ENCODE peak calls at places on chromosomes 6 and 20, in ten cellular contexts. One of them, this sample, is unnamed.

GRCh38 chr6:79712144-79712543 is 81.0 kb downstream of the SH3BGRL2 start:
- DNase-seq in ascending aorta: no peak
- DNase-seq in putamen: peak
- DNase-seq in H1: no peak
- DNase-seq in skeletal muscle cell: no peak
- DNase-seq in stimulated activated CD4-positive, alpha-beta T cell treated with anti-CD3 and anti-CD28 coated beads, Interleukin-15, amount 100 ng/mL, for 24 hours: no peak
- DNase-seq in amniotic stem cell: no peak
- DNase-seq in EL: no peak
- DNase-seq in activated CD4-positive, alpha-beta memory T cell treated with anti-CD3 and anti-CD28 coated beads for 36 hours: no peak
- DNase-seq in esophagus muscularis mucosa: no peak
- DNase-seq in this sample: no peak

GRCh38 chr20:63125893-63126601 is 89.9 kb downstream of the YTHDF1 start:
- DNase-seq in stimulated activated CD4-positive, alpha-beta T cell treated with anti-CD3 and anti-CD28 coated beads, Interleukin-15, amount 100 ng/mL, for 24 hours: no peak
- DNase-seq in activated CD4-positive, alpha-beta memory T cell treated with anti-CD3 and anti-CD28 coated beads for 36 hours: no peak
- DNase-seq in putamen: no peak
- DNase-seq in EL: no peak
- DNase-seq in H1: no peak
- DNase-seq in esophagus muscularis mucosa: no peak
- DNase-seq in ascending aorta: peak
- DNase-seq in amniotic stem cell: no peak
- DNase-seq in skeletal muscle cell: no peak
- DNase-seq in this sample: no peak

GRCh38 chr6:21870071-21870729 is 276.6 kb downstream of the SOX4 start:
- DNase-seq in esophagus muscularis mucosa: no peak
- DNase-seq in amniotic stem cell: no peak
- DNase-seq in EL: no peak
- DNase-seq in putamen: no peak
- DNase-seq in H1: no peak
- DNase-seq in activated CD4-positive, alpha-beta memory T cell treated with anti-CD3 and anti-CD28 coated beads for 36 hours: no peak
- DNase-seq in stimulated activated CD4-positive, alpha-beta T cell treated with anti-CD3 and anti-CD28 coated beads, Interleukin-15, amount 100 ng/mL, for 24 hours: no peak
- DNase-seq in skeletal muscle cell: no peak
- DNase-seq in ascending aorta: no peak
- DNase-seq in this sample: no peak

GRCh38 chr20:10721112-10721896 is 47.5 kb upstream of the JAG1 start:
- DNase-seq in putamen: no peak
- DNase-seq in amniotic stem cell: no peak
- DNase-seq in H1: no peak
- DNase-seq in stimulated activated CD4-positive, alpha-beta T cell treated with anti-CD3 and anti-CD28 coated beads, Interleukin-15, amount 100 ng/mL, for 24 hours: no peak
- DNase-seq in esophagus muscularis mucosa: no peak
- DNase-seq in skeletal muscle cell: no peak
- DNase-seq in ascending aorta: no peak
- DNase-seq in activated CD4-positive, alpha-beta memory T cell treated with anti-CD3 and anti-CD28 coated beads for 36 hours: no peak
- DNase-seq in EL: no peak
- DNase-seq in this sample: no peak

GRCh38 chr6:144094731-144095133 is 641 bp downstream of the SF3B5 start:
- DNase-seq in putamen: no peak
- DNase-seq in stimulated activated CD4-positive, alpha-beta T cell treated with anti-CD3 and anti-CD28 coated beads, Interleukin-15, amount 100 ng/mL, for 24 hours: peak
- DNase-seq in EL: no peak
- DNase-seq in ascending aorta: no peak
- DNase-seq in amniotic stem cell: no peak
- DNase-seq in H1: no peak
- DNase-seq in esophagus muscularis mucosa: no peak
- DNase-seq in skeletal muscle cell: no peak
- DNase-seq in activated CD4-positive, alpha-beta memory T cell treated with anti-CD3 and anti-CD28 coated beads for 36 hours: no peak
- DNase-seq in this sample: no peak

GRCh38 chr20:62388839-62389600 is 2.1 kb downstream of the RPS21 start:
- DNase-seq in amniotic stem cell: no peak
- DNase-seq in esophagus muscularis mucosa: no peak
- DNase-seq in H1: no peak
- DNase-seq in stimulated activated CD4-positive, alpha-beta T cell treated with anti-CD3 and anti-CD28 coated beads, Interleukin-15, amount 100 ng/mL, for 24 hours: no peak
- DNase-seq in skeletal muscle cell: no peak
- DNase-seq in ascending aorta: no peak
- DNase-seq in putamen: no peak
- DNase-seq in EL: no peak
- DNase-seq in activated CD4-positive, alpha-beta memory T cell treated with anti-CD3 and anti-CD28 coated beads for 36 hours: no peak
- DNase-seq in this sample: no peak

GRCh38 chr20:62476074-62476838 is 461 bp upstream of the GATA5 start:
- DNase-seq in amniotic stem cell: no peak
- DNase-seq in esophagus muscularis mucosa: no peak
- DNase-seq in EL: no peak
- DNase-seq in stimulated activated CD4-positive, alpha-beta T cell treated with anti-CD3 and anti-CD28 coated beads, Interleukin-15, amount 100 ng/mL, for 24 hours: peak
- DNase-seq in activated CD4-positive, alpha-beta memory T cell treated with anti-CD3 and anti-CD28 coated beads for 36 hours: peak
- DNase-seq in ascending aorta: no peak
- DNase-seq in skeletal muscle cell: no peak
- DNase-seq in H1: no peak
- DNase-seq in putamen: no peak
- DNase-seq in this sample: no peak

GRCh38 chr20:37796733-37797132 is 102.9 kb downstream of the CTNNBL1 start:
- DNase-seq in stimulated activated CD4-positive, alpha-beta T cell treated with anti-CD3 and anti-CD28 coated beads, Interleukin-15, amount 100 ng/mL, for 24 hours: no peak
- DNase-seq in ascending aorta: no peak
- DNase-seq in activated CD4-positive, alpha-beta memory T cell treated with anti-CD3 and anti-CD28 coated beads for 36 hours: no peak
- DNase-seq in putamen: no peak
- DNase-seq in esophagus muscularis mucosa: no peak
- DNase-seq in EL: no peak
- DNase-seq in H1: no peak
- DNase-seq in amniotic stem cell: no peak
- DNase-seq in skeletal muscle cell: no peak
- DNase-seq in this sample: no peak

GRCh38 chr20:8394308-8394945 is 262.4 kb downstream of the PLCB1 start:
- DNase-seq in EL: peak
- DNase-seq in amniotic stem cell: no peak
- DNase-seq in putamen: no peak
- DNase-seq in ascending aorta: no peak
- DNase-seq in activated CD4-positive, alpha-beta memory T cell treated with anti-CD3 and anti-CD28 coated beads for 36 hours: no peak
- DNase-seq in esophagus muscularis mucosa: no peak
- DNase-seq in H1: no peak
- DNase-seq in stimulated activated CD4-positive, alpha-beta T cell treated with anti-CD3 and anti-CD28 coated beads, Interleukin-15, amount 100 ng/mL, for 24 hours: no peak
- DNase-seq in skeletal muscle cell: peak
- DNase-seq in this sample: peak

GRCh38 chr20:62454936-62455673 is 20.7 kb downstream of the GATA5 start:
- DNase-seq in putamen: no peak
- DNase-seq in amniotic stem cell: no peak
- DNase-seq in stimulated activated CD4-positive, alpha-beta T cell treated with anti-CD3 and anti-CD28 coated beads, Interleukin-15, amount 100 ng/mL, for 24 hours: no peak
- DNase-seq in esophagus muscularis mucosa: no peak
- DNase-seq in ascending aorta: no peak
- DNase-seq in activated CD4-positive, alpha-beta memory T cell treated with anti-CD3 and anti-CD28 coated beads for 36 hours: no peak
- DNase-seq in skeletal muscle cell: no peak
- DNase-seq in EL: no peak
- DNase-seq in H1: no peak
- DNase-seq in this sample: no peak

GRCh38 chr6:89840538-89840937 is 10.9 kb downstream of the CASP8AP2 start:
- DNase-seq in esophagus muscularis mucosa: no peak
- DNase-seq in amniotic stem cell: no peak
- DNase-seq in ascending aorta: no peak
- DNase-seq in activated CD4-positive, alpha-beta memory T cell treated with anti-CD3 and anti-CD28 coated beads for 36 hours: no peak
- DNase-seq in putamen: no peak
- DNase-seq in stimulated activated CD4-positive, alpha-beta T cell treated with anti-CD3 and anti-CD28 coated beads, Interleukin-15, amount 100 ng/mL, for 24 hours: no peak
- DNase-seq in skeletal muscle cell: no peak
- DNase-seq in EL: peak
- DNase-seq in H1: no peak
- DNase-seq in this sample: no peak

GRCh38 chr6:296151-297122 is 4.2 kb downstream of the DUSP22 start:
- DNase-seq in amniotic stem cell: no peak
- DNase-seq in activated CD4-positive, alpha-beta memory T cell treated with anti-CD3 and anti-CD28 coated beads for 36 hours: no peak
- DNase-seq in ascending aorta: no peak
- DNase-seq in EL: no peak
- DNase-seq in putamen: peak
- DNase-seq in H1: no peak
- DNase-seq in stimulated activated CD4-positive, alpha-beta T cell treated with anti-CD3 and anti-CD28 coated beads, Interleukin-15, amount 100 ng/mL, for 24 hours: no peak
- DNase-seq in skeletal muscle cell: no peak
- DNase-seq in esophagus muscularis mucosa: peak
- DNase-seq in this sample: no peak

GRCh38 chr20:52923123-52923543 is 49.0 kb upstream of the TSHZ2 start:
- DNase-seq in esophagus muscularis mucosa: no peak
- DNase-seq in skeletal muscle cell: peak
- DNase-seq in activated CD4-positive, alpha-beta memory T cell treated with anti-CD3 and anti-CD28 coated beads for 36 hours: no peak
- DNase-seq in amniotic stem cell: no peak
- DNase-seq in EL: peak
- DNase-seq in H1: peak
- DNase-seq in stimulated activated CD4-positive, alpha-beta T cell treated with anti-CD3 and anti-CD28 coated beads, Interleukin-15, amount 100 ng/mL, for 24 hours: no peak
- DNase-seq in putamen: no peak
- DNase-seq in ascending aorta: no peak
- DNase-seq in this sample: no peak

GRCh38 chr20:23153696-23154341 is 67.7 kb upstream of the CD93 start:
- DNase-seq in stimulated activated CD4-positive, alpha-beta T cell treated with anti-CD3 and anti-CD28 coated beads, Interleukin-15, amount 100 ng/mL, for 24 hours: no peak
- DNase-seq in activated CD4-positive, alpha-beta memory T cell treated with anti-CD3 and anti-CD28 coated beads for 36 hours: no peak
- DNase-seq in putamen: no peak
- DNase-seq in H1: no peak
- DNase-seq in amniotic stem cell: no peak
- DNase-seq in esophagus muscularis mucosa: no peak
- DNase-seq in skeletal muscle cell: no peak
- DNase-seq in EL: no peak
- DNase-seq in ascending aorta: no peak
- DNase-seq in this sample: no peak

GRCh38 chr6:54694928-54695532 is 151.5 kb upstream of the FAM83B start:
- DNase-seq in putamen: no peak
- DNase-seq in activated CD4-positive, alpha-beta memory T cell treated with anti-CD3 and anti-CD28 coated beads for 36 hours: no peak
- DNase-seq in H1: no peak
- DNase-seq in amniotic stem cell: no peak
- DNase-seq in skeletal muscle cell: no peak
- DNase-seq in esophagus muscularis mucosa: no peak
- DNase-seq in ascending aorta: no peak
- DNase-seq in stimulated activated CD4-positive, alpha-beta T cell treated with anti-CD3 and anti-CD28 coated beads, Interleukin-15, amount 100 ng/mL, for 24 hours: no peak
- DNase-seq in EL: no peak
- DNase-seq in this sample: no peak

GRCh38 chr6:13711384-13711725 is 280 bp downstream of the RANBP9 start:
- DNase-seq in esophagus muscularis mucosa: no peak
- DNase-seq in H1: no peak
- DNase-seq in putamen: no peak
- DNase-seq in activated CD4-positive, alpha-beta memory T cell treated with anti-CD3 and anti-CD28 coated beads for 36 hours: no peak
- DNase-seq in EL: peak
- DNase-seq in amniotic stem cell: no peak
- DNase-seq in ascending aorta: no peak
- DNase-seq in skeletal muscle cell: no peak
- DNase-seq in stimulated activated CD4-positive, alpha-beta T cell treated with anti-CD3 and anti-CD28 coated beads, Interleukin-15, amount 100 ng/mL, for 24 hours: no peak
- DNase-seq in this sample: no peak

GRCh38 chr6:140344149-140344913 is 969.9 kb upstream of the CITED2 start:
- DNase-seq in skeletal muscle cell: peak
- DNase-seq in amniotic stem cell: no peak
- DNase-seq in ascending aorta: no peak
- DNase-seq in H1: no peak
- DNase-seq in EL: peak
- DNase-seq in stimulated activated CD4-positive, alpha-beta T cell treated with anti-CD3 and anti-CD28 coated beads, Interleukin-15, amount 100 ng/mL, for 24 hours: no peak
- DNase-seq in putamen: no peak
- DNase-seq in activated CD4-positive, alpha-beta memory T cell treated with anti-CD3 and anti-CD28 coated beads for 36 hours: no peak
- DNase-seq in esophagus muscularis mucosa: no peak
- DNase-seq in this sample: no peak

GRCh38 chr6:122610690-122611455 is 668 bp downstream of the PKIB start:
- DNase-seq in esophagus muscularis mucosa: no peak
- DNase-seq in putamen: no peak
- DNase-seq in stimulated activated CD4-positive, alpha-beta T cell treated with anti-CD3 and anti-CD28 coated beads, Interleukin-15, amount 100 ng/mL, for 24 hours: peak
- DNase-seq in skeletal muscle cell: no peak
- DNase-seq in amniotic stem cell: no peak
- DNase-seq in activated CD4-positive, alpha-beta memory T cell treated with anti-CD3 and anti-CD28 coated beads for 36 hours: peak
- DNase-seq in ascending aorta: peak
- DNase-seq in EL: peak
- DNase-seq in H1: peak
- DNase-seq in this sample: no peak